ENCODE peak calls at places on chromosome 21, in six cellular contexts. One of them, this sample, is unnamed.

GRCh38 chr21:42536601-42537000 is 22.9 kb downstream of the SLC37A1 start:
- DNase-seq in iris pigment epithelial cell: no peak
- DNase-seq in naive thymus-derived CD4-positive, alpha-beta T cell: no peak
- DNase-seq in mesenteric fat pad: no peak
- DNase-seq in effector CD4-positive, alpha-beta T cell: no peak
- DNase-seq in GM12891: no peak
- DNase-seq in this sample: no peak

GRCh38 chr21:39033878-39034589 is 149.2 kb downstream of the PSMG1 start:
- DNase-seq in iris pigment epithelial cell: peak
- DNase-seq in effector CD4-positive, alpha-beta T cell: no peak
- DNase-seq in mesenteric fat pad: peak
- DNase-seq in GM12891: no peak
- DNase-seq in naive thymus-derived CD4-positive, alpha-beta T cell: no peak
- DNase-seq in this sample: no peak

GRCh38 chr21:16402752-16403151 is 673.0 kb downstream of the USP25 start:
- DNase-seq in effector CD4-positive, alpha-beta T cell: no peak
- DNase-seq in naive thymus-derived CD4-positive, alpha-beta T cell: no peak
- DNase-seq in GM12891: no peak
- DNase-seq in iris pigment epithelial cell: peak
- DNase-seq in mesenteric fat pad: no peak
- DNase-seq in this sample: no peak

GRCh38 chr21:45509566-45510465 is 32.4 kb downstream of the SLC19A1 start:
- DNase-seq in naive thymus-derived CD4-positive, alpha-beta T cell: no peak
- DNase-seq in GM12891: no peak
- DNase-seq in iris pigment epithelial cell: no peak
- DNase-seq in effector CD4-positive, alpha-beta T cell: no peak
- DNase-seq in mesenteric fat pad: no peak
- DNase-seq in this sample: no peak

GRCh38 chr21:38913120-38913975 is 107.6 kb downstream of the ETS2 start:
- DNase-seq in mesenteric fat pad: no peak
- DNase-seq in GM12891: no peak
- DNase-seq in iris pigment epithelial cell: peak
- DNase-seq in naive thymus-derived CD4-positive, alpha-beta T cell: no peak
- DNase-seq in effector CD4-positive, alpha-beta T cell: no peak
- DNase-seq in this sample: no peak

GRCh38 chr21:44901391-44902074 is 19.2 kb downstream of the ITGB2 start:
- DNase-seq in iris pigment epithelial cell: no peak
- DNase-seq in effector CD4-positive, alpha-beta T cell: no peak
- DNase-seq in GM12891: no peak
- DNase-seq in naive thymus-derived CD4-positive, alpha-beta T cell: no peak
- DNase-seq in mesenteric fat pad: no peak
- DNase-seq in this sample: no peak

GRCh38 chr21:32548978-32549377 is 36.3 kb downstream of the TCP10L start:
- DNase-seq in naive thymus-derived CD4-positive, alpha-beta T cell: no peak
- DNase-seq in mesenteric fat pad: no peak
- DNase-seq in effector CD4-positive, alpha-beta T cell: no peak
- DNase-seq in GM12891: no peak
- DNase-seq in iris pigment epithelial cell: no peak
- DNase-seq in this sample: no peak

GRCh38 chr21:34869541-34869940 is 179.6 kb downstream of the RUNX1 start:
- DNase-seq in GM12891: no peak
- DNase-seq in effector CD4-positive, alpha-beta T cell: no peak
- DNase-seq in mesenteric fat pad: no peak
- DNase-seq in iris pigment epithelial cell: no peak
- DNase-seq in naive thymus-derived CD4-positive, alpha-beta T cell: no peak
- DNase-seq in this sample: no peak

GRCh38 chr21:42731264-42732032 is 78.0 kb downstream of the PDE9A start:
- DNase-seq in mesenteric fat pad: no peak
- DNase-seq in naive thymus-derived CD4-positive, alpha-beta T cell: no peak
- DNase-seq in effector CD4-positive, alpha-beta T cell: no peak
- DNase-seq in GM12891: no peak
- DNase-seq in iris pigment epithelial cell: no peak
- DNase-seq in this sample: no peak

GRCh38 chr21:46674430-46675007 is 39.0 kb downstream of the PRMT2 start:
- DNase-seq in mesenteric fat pad: no peak
- DNase-seq in iris pigment epithelial cell: no peak
- DNase-seq in GM12891: no peak
- DNase-seq in naive thymus-derived CD4-positive, alpha-beta T cell: no peak
- DNase-seq in effector CD4-positive, alpha-beta T cell: no peak
- DNase-seq in this sample: no peak

GRCh38 chr21:26939532-26940181 is 27.2 kb downstream of the ADAMTS5 start:
- DNase-seq in mesenteric fat pad: no peak
- DNase-seq in GM12891: no peak
- DNase-seq in effector CD4-positive, alpha-beta T cell: no peak
- DNase-seq in naive thymus-derived CD4-positive, alpha-beta T cell: no peak
- DNase-seq in iris pigment epithelial cell: peak
- DNase-seq in this sample: no peak

GRCh38 chr21:25818156-25818950 is 83.6 kb downstream of the GABPA start:
- DNase-seq in iris pigment epithelial cell: no peak
- DNase-seq in effector CD4-positive, alpha-beta T cell: no peak
- DNase-seq in naive thymus-derived CD4-positive, alpha-beta T cell: no peak
- DNase-seq in mesenteric fat pad: no peak
- DNase-seq in GM12891: no peak
- DNase-seq in this sample: no peak

GRCh38 chr21:37631319-37632117 is 264.9 kb downstream of the DYRK1A start:
- DNase-seq in mesenteric fat pad: no peak
- DNase-seq in naive thymus-derived CD4-positive, alpha-beta T cell: no peak
- DNase-seq in iris pigment epithelial cell: peak
- DNase-seq in GM12891: no peak
- DNase-seq in effector CD4-positive, alpha-beta T cell: no peak
- DNase-seq in this sample: peak

GRCh38 chr21:32426592-32427051 is 14.1 kb downstream of the EVA1C start:
- DNase-seq in GM12891: no peak
- DNase-seq in naive thymus-derived CD4-positive, alpha-beta T cell: no peak
- DNase-seq in iris pigment epithelial cell: no peak
- DNase-seq in effector CD4-positive, alpha-beta T cell: no peak
- DNase-seq in mesenteric fat pad: no peak
- DNase-seq in this sample: no peak

GRCh38 chr21:36839123-36839522 is 127.3 kb downstream of the HLCS start:
- DNase-seq in iris pigment epithelial cell: peak
- DNase-seq in effector CD4-positive, alpha-beta T cell: no peak
- DNase-seq in GM12891: no peak
- DNase-seq in mesenteric fat pad: no peak
- DNase-seq in naive thymus-derived CD4-positive, alpha-beta T cell: no peak
- DNase-seq in this sample: no peak